ENCODE peak calls at places on chromosome 21, in eight cellular contexts. One of them, this sample, is unnamed.

GRCh38 chr21:44840771-44841170 is 22.9 kb upstream of the SUMO3 start:
- DNase-seq in GM04503: no peak
- DNase-seq in cardiac fibroblast: no peak
- DNase-seq in H54: no peak
- DNase-seq in tibial artery: peak
- DNase-seq in hippocampal formation: no peak
- DNase-seq in posterior cingulate gyrus: peak
- DNase-seq in left cardiac atrium: no peak
- DNase-seq in this sample: no peak

GRCh38 chr21:34582506-34583150 is 32.3 kb downstream of the RCAN1 start:
- DNase-seq in GM04503: no peak
- DNase-seq in cardiac fibroblast: peak
- DNase-seq in H54: peak
- DNase-seq in tibial artery: no peak
- DNase-seq in hippocampal formation: no peak
- DNase-seq in posterior cingulate gyrus: peak
- DNase-seq in left cardiac atrium: peak
- DNase-seq in this sample: peak

GRCh38 chr21:46394819-46395152 is 63.9 kb upstream of the DIP2A start:
- DNase-seq in GM04503: no peak
- DNase-seq in cardiac fibroblast: no peak
- DNase-seq in H54: no peak
- DNase-seq in tibial artery: no peak
- DNase-seq in hippocampal formation: no peak
- DNase-seq in posterior cingulate gyrus: peak
- DNase-seq in left cardiac atrium: no peak
- DNase-seq in this sample: no peak

GRCh38 chr21:26027696-26028095 is 142.9 kb downstream of the APP start:
- DNase-seq in GM04503: no peak
- DNase-seq in cardiac fibroblast: peak
- DNase-seq in H54: no peak
- DNase-seq in tibial artery: no peak
- DNase-seq in hippocampal formation: no peak
- DNase-seq in posterior cingulate gyrus: no peak
- DNase-seq in left cardiac atrium: no peak
- DNase-seq in this sample: no peak

GRCh38 chr21:31173881-31174555 is 135.7 kb upstream of the KRTAP19-8 start:
- DNase-seq in GM04503: no peak
- DNase-seq in cardiac fibroblast: no peak
- DNase-seq in H54: no peak
- DNase-seq in tibial artery: peak
- DNase-seq in hippocampal formation: no peak
- DNase-seq in posterior cingulate gyrus: peak
- DNase-seq in left cardiac atrium: peak
- DNase-seq in this sample: no peak

GRCh38 chr21:26169611-26170470 is 729 bp downstream of the APP start:
- DNase-seq in GM04503: peak
- DNase-seq in cardiac fibroblast: peak
- DNase-seq in H54: peak
- DNase-seq in tibial artery: peak
- DNase-seq in hippocampal formation: peak
- DNase-seq in posterior cingulate gyrus: peak
- DNase-seq in left cardiac atrium: peak
- DNase-seq in this sample: peak

GRCh38 chr21:38478782-38479181 is 19.5 kb downstream of the ERG start:
- DNase-seq in GM04503: no peak
- DNase-seq in cardiac fibroblast: peak
- DNase-seq in H54: no peak
- DNase-seq in tibial artery: no peak
- DNase-seq in hippocampal formation: no peak
- DNase-seq in posterior cingulate gyrus: no peak
- DNase-seq in left cardiac atrium: no peak
- DNase-seq in this sample: peak

GRCh38 chr21:15332572-15332971 is 267.8 kb upstream of the NRIP1 start:
- DNase-seq in GM04503: no peak
- DNase-seq in cardiac fibroblast: peak
- DNase-seq in H54: no peak
- DNase-seq in tibial artery: no peak
- DNase-seq in hippocampal formation: no peak
- DNase-seq in posterior cingulate gyrus: no peak
- DNase-seq in left cardiac atrium: no peak
- DNase-seq in this sample: no peak

GRCh38 chr21:34020934-34021553 is 52.3 kb upstream of the MRPS6 start:
- DNase-seq in GM04503: no peak
- DNase-seq in cardiac fibroblast: no peak
- DNase-seq in H54: no peak
- DNase-seq in tibial artery: no peak
- DNase-seq in hippocampal formation: no peak
- DNase-seq in posterior cingulate gyrus: no peak
- DNase-seq in left cardiac atrium: no peak
- DNase-seq in this sample: no peak

GRCh38 chr21:46675595-46676280 is 40.3 kb downstream of the PRMT2 start:
- DNase-seq in GM04503: no peak
- DNase-seq in cardiac fibroblast: peak
- DNase-seq in H54: no peak
- DNase-seq in tibial artery: no peak
- DNase-seq in hippocampal formation: no peak
- DNase-seq in posterior cingulate gyrus: no peak
- DNase-seq in left cardiac atrium: no peak
- DNase-seq in this sample: no peak

GRCh38 chr21:41210405-41211040 is 42.6 kb downstream of the BACE2 start:
- DNase-seq in GM04503: no peak
- DNase-seq in cardiac fibroblast: peak
- DNase-seq in H54: no peak
- DNase-seq in tibial artery: no peak
- DNase-seq in hippocampal formation: no peak
- DNase-seq in posterior cingulate gyrus: no peak
- DNase-seq in left cardiac atrium: no peak
- DNase-seq in this sample: no peak

GRCh38 chr21:16330340-16331319 is 600.8 kb downstream of the USP25 start:
- DNase-seq in GM04503: peak
- DNase-seq in cardiac fibroblast: peak
- DNase-seq in H54: peak
- DNase-seq in tibial artery: no peak
- DNase-seq in hippocampal formation: peak
- DNase-seq in posterior cingulate gyrus: no peak
- DNase-seq in left cardiac atrium: no peak
- DNase-seq in this sample: peak

GRCh38 chr21:46323710-46324389 is at the start of the genes C21orf58 and PCNT:
- DNase-seq in GM04503: peak
- DNase-seq in cardiac fibroblast: peak
- DNase-seq in H54: peak
- DNase-seq in tibial artery: peak
- DNase-seq in hippocampal formation: peak
- DNase-seq in posterior cingulate gyrus: peak
- DNase-seq in left cardiac atrium: peak
- DNase-seq in this sample: peak

GRCh38 chr21:42684109-42684916 is 30.9 kb downstream of the PDE9A start:
- DNase-seq in GM04503: no peak
- DNase-seq in cardiac fibroblast: no peak
- DNase-seq in H54: no peak
- DNase-seq in tibial artery: no peak
- DNase-seq in hippocampal formation: no peak
- DNase-seq in posterior cingulate gyrus: peak
- DNase-seq in left cardiac atrium: no peak
- DNase-seq in this sample: peak

GRCh38 chr21:41024341-41025056 is 143.5 kb upstream of the BACE2 start:
- DNase-seq in GM04503: no peak
- DNase-seq in cardiac fibroblast: no peak
- DNase-seq in H54: no peak
- DNase-seq in tibial artery: no peak
- DNase-seq in hippocampal formation: no peak
- DNase-seq in posterior cingulate gyrus: peak
- DNase-seq in left cardiac atrium: no peak
- DNase-seq in this sample: no peak

GRCh38 chr21:41957991-41958766 is 4.4 kb upstream of the C2CD2 start:
- DNase-seq in GM04503: no peak
- DNase-seq in cardiac fibroblast: peak
- DNase-seq in H54: peak
- DNase-seq in tibial artery: peak
- DNase-seq in hippocampal formation: no peak
- DNase-seq in posterior cingulate gyrus: peak
- DNase-seq in left cardiac atrium: peak
- DNase-seq in this sample: peak

GRCh38 chr21:37862536-37862935 is 53.7 kb downstream of the KCNJ6 start:
- DNase-seq in GM04503: no peak
- DNase-seq in cardiac fibroblast: peak
- DNase-seq in H54: peak
- DNase-seq in tibial artery: no peak
- DNase-seq in hippocampal formation: no peak
- DNase-seq in posterior cingulate gyrus: no peak
- DNase-seq in left cardiac atrium: no peak
- DNase-seq in this sample: peak

GRCh38 chr21:16179732-16180131 is 449.9 kb downstream of the USP25 start:
- DNase-seq in GM04503: no peak
- DNase-seq in cardiac fibroblast: peak
- DNase-seq in H54: no peak
- DNase-seq in tibial artery: no peak
- DNase-seq in hippocampal formation: no peak
- DNase-seq in posterior cingulate gyrus: no peak
- DNase-seq in left cardiac atrium: no peak
- DNase-seq in this sample: no peak

GRCh38 chr21:33655591-33656221 is 13.4 kb downstream of the ITSN1 start:
- DNase-seq in GM04503: no peak
- DNase-seq in cardiac fibroblast: peak
- DNase-seq in H54: peak
- DNase-seq in tibial artery: no peak
- DNase-seq in hippocampal formation: no peak
- DNase-seq in posterior cingulate gyrus: no peak
- DNase-seq in left cardiac atrium: no peak
- DNase-seq in this sample: peak